ENCODE peak calls at places on chromosomes 2 and 18, in five cellular contexts. A, C, Q, N and F are unnamed samples.
A peak's percentile ranks its signal among the peaks of the same experiment; 100 is the strongest.

GRCh38 chr2:191325651-191326365 is 80.6 kb downstream of the MYO1B start:
- DNase-seq in A (no peak), C (no peak), Q (no peak), N (no peak), F (no peak)

GRCh38 chr18:50879302-50880107 is 587 bp downstream of the ME2 start:
- DNase-seq in A (peak; percentile 40), C (peak; percentile 15), Q (no peak), N (no peak), F (peak; percentile 57)

GRCh38 chr2:165144315-165144714 is 59.5 kb downstream of the SCN3A start:
- DNase-seq in A (no peak), C (no peak), Q (no peak), N (no peak), F (no peak)

GRCh38 chr2:196242131-196242620 is 70.8 kb upstream of the STK17B start:
- DNase-seq in A (peak; percentile 63), C (no peak), Q (no peak), N (no peak), F (peak; percentile 45)

GRCh38 chr2:96867756-96868554 is 1.9 kb downstream of the SEMA4C start:
- DNase-seq in A (no peak), C (no peak), Q (no peak), N (no peak), F (no peak)

GRCh38 chr18:57826252-57826651 is 23.1 kb upstream of the ATP8B1 start:
- DNase-seq in A (no peak), C (no peak), Q (no peak), N (no peak), F (no peak)

GRCh38 chr18:68504441-68505221 is 210.3 kb downstream of the TMX3 start:
- DNase-seq in A (no peak), C (no peak), Q (no peak), N (no peak), F (no peak)

GRCh38 chr18:79614211-79615028 is 65.2 kb upstream of the CTDP1 start:
- DNase-seq in A (no peak), C (no peak), Q (peak; percentile 15), N (no peak), F (no peak)

GRCh38 chr2:144449028-144449406 is 70.9 kb downstream of the ZEB2 start:
- DNase-seq in A (peak; percentile 34), C (no peak), Q (no peak), N (no peak), F (no peak)

GRCh38 chr2:69774984-69775982 is 33.3 kb downstream of the ANXA4 start:
- DNase-seq in A (no peak), C (no peak), Q (no peak), N (no peak), F (no peak)

GRCh38 chr2:199458017-199458805 is 472 bp upstream of the SATB2 start:
- DNase-seq in A (peak; percentile 57), C (no peak), Q (no peak), N (no peak), F (peak; percentile 28)

GRCh38 chr2:219119422-219120043 is 41.1 kb downstream of the NHEJ1 start:
- DNase-seq in A (peak; percentile 22), C (no peak), Q (peak; percentile 65), N (no peak), F (peak; percentile 35)

GRCh38 chr2:12057436-12058166 is 311.2 kb downstream of the LPIN1 start:
- DNase-seq in A (no peak), C (peak; percentile 48), Q (peak; percentile 44), N (no peak), F (no peak)

GRCh38 chr2:73202156-73203054 is at the start of gene NOTO:
- DNase-seq in A (peak; percentile 8), C (no peak), Q (no peak), N (no peak), F (no peak)

GRCh38 chr2:205685314-205686230 is 3.3 kb downstream of the NRP2 start:
- DNase-seq in A (peak; percentile 69), C (no peak), Q (peak; percentile 67), N (no peak), F (peak; percentile 72)